ENCODE peak calls at places on chromosome 22, in seven cellular contexts. One of them, this sample, is unnamed.

GRCh38 chr22:26968873-26969272 is 311.5 kb downstream of the MIAT start:
- DNase-seq in NAMALWA: no peak
- DNase-seq in activated CD8-positive, alpha-beta memory T cell treated with anti-CD3 and anti-CD28 coated beads, Interleukin-2, amount 50 U/mL, for 48 hours: no peak
- DNase-seq in body of pancreas: no peak
- DNase-seq in thoracic aorta: no peak
- DNase-seq in mucosa of gallbladder: no peak
- DNase-seq in tibial nerve: no peak
- DNase-seq in this sample: no peak

GRCh38 chr22:19691721-19692341 is 22.5 kb upstream of the SEPTIN5 start:
- DNase-seq in NAMALWA: no peak
- DNase-seq in activated CD8-positive, alpha-beta memory T cell treated with anti-CD3 and anti-CD28 coated beads, Interleukin-2, amount 50 U/mL, for 48 hours: no peak
- DNase-seq in body of pancreas: no peak
- DNase-seq in thoracic aorta: no peak
- DNase-seq in mucosa of gallbladder: no peak
- DNase-seq in tibial nerve: no peak
- DNase-seq in this sample: no peak

GRCh38 chr22:37932821-37933578 is 20.4 kb downstream of the C22orf23 start:
- DNase-seq in NAMALWA: no peak
- DNase-seq in activated CD8-positive, alpha-beta memory T cell treated with anti-CD3 and anti-CD28 coated beads, Interleukin-2, amount 50 U/mL, for 48 hours: no peak
- DNase-seq in body of pancreas: peak; percentile 33
- DNase-seq in thoracic aorta: no peak
- DNase-seq in mucosa of gallbladder: no peak
- DNase-seq in tibial nerve: no peak
- DNase-seq in this sample: no peak

GRCh38 chr22:26885441-26886261 is 228.3 kb downstream of the MIAT start:
- DNase-seq in NAMALWA: no peak
- DNase-seq in activated CD8-positive, alpha-beta memory T cell treated with anti-CD3 and anti-CD28 coated beads, Interleukin-2, amount 50 U/mL, for 48 hours: no peak
- DNase-seq in body of pancreas: no peak
- DNase-seq in thoracic aorta: no peak
- DNase-seq in mucosa of gallbladder: no peak
- DNase-seq in tibial nerve: no peak
- DNase-seq in this sample: no peak

GRCh38 chr22:44096736-44097135 is 72.6 kb downstream of the PARVB start:
- DNase-seq in NAMALWA: no peak
- DNase-seq in activated CD8-positive, alpha-beta memory T cell treated with anti-CD3 and anti-CD28 coated beads, Interleukin-2, amount 50 U/mL, for 48 hours: no peak
- DNase-seq in body of pancreas: no peak
- DNase-seq in thoracic aorta: no peak
- DNase-seq in mucosa of gallbladder: no peak
- DNase-seq in tibial nerve: no peak
- DNase-seq in this sample: no peak

GRCh38 chr22:45242778-45243191 is 2.1 kb upstream of the KIAA0930 start:
- DNase-seq in NAMALWA: no peak
- DNase-seq in activated CD8-positive, alpha-beta memory T cell treated with anti-CD3 and anti-CD28 coated beads, Interleukin-2, amount 50 U/mL, for 48 hours: no peak
- DNase-seq in body of pancreas: peak; percentile 72
- DNase-seq in thoracic aorta: no peak
- DNase-seq in mucosa of gallbladder: peak; percentile 90
- DNase-seq in tibial nerve: no peak
- DNase-seq in this sample: peak; percentile 53

GRCh38 chr22:48351376-48352085 is 1476.1 kb downstream of the BRD1 start:
- DNase-seq in NAMALWA: no peak
- DNase-seq in activated CD8-positive, alpha-beta memory T cell treated with anti-CD3 and anti-CD28 coated beads, Interleukin-2, amount 50 U/mL, for 48 hours: no peak
- DNase-seq in body of pancreas: no peak
- DNase-seq in thoracic aorta: no peak
- DNase-seq in mucosa of gallbladder: no peak
- DNase-seq in tibial nerve: no peak
- DNase-seq in this sample: no peak

GRCh38 chr22:43992331-43992821 is 31.7 kb upstream of the PARVB start:
- DNase-seq in NAMALWA: no peak
- DNase-seq in activated CD8-positive, alpha-beta memory T cell treated with anti-CD3 and anti-CD28 coated beads, Interleukin-2, amount 50 U/mL, for 48 hours: no peak
- DNase-seq in body of pancreas: no peak
- DNase-seq in thoracic aorta: no peak
- DNase-seq in mucosa of gallbladder: no peak
- DNase-seq in tibial nerve: no peak
- DNase-seq in this sample: no peak

GRCh38 chr22:29877620-29878019 is 5.4 kb upstream of the MTMR3 start:
- DNase-seq in NAMALWA: no peak
- DNase-seq in activated CD8-positive, alpha-beta memory T cell treated with anti-CD3 and anti-CD28 coated beads, Interleukin-2, amount 50 U/mL, for 48 hours: no peak
- DNase-seq in body of pancreas: no peak
- DNase-seq in thoracic aorta: no peak
- DNase-seq in mucosa of gallbladder: no peak
- DNase-seq in tibial nerve: no peak
- DNase-seq in this sample: peak; percentile 25

GRCh38 chr22:28892175-28892731 is 8.9 kb downstream of the ZNRF3 start:
- DNase-seq in NAMALWA: no peak
- DNase-seq in activated CD8-positive, alpha-beta memory T cell treated with anti-CD3 and anti-CD28 coated beads, Interleukin-2, amount 50 U/mL, for 48 hours: no peak
- DNase-seq in body of pancreas: no peak
- DNase-seq in thoracic aorta: no peak
- DNase-seq in mucosa of gallbladder: no peak
- DNase-seq in tibial nerve: no peak
- DNase-seq in this sample: peak; percentile 38

GRCh38 chr22:38327805-38328204 is 10.6 kb upstream of the CSNK1E start:
- DNase-seq in NAMALWA: no peak
- DNase-seq in activated CD8-positive, alpha-beta memory T cell treated with anti-CD3 and anti-CD28 coated beads, Interleukin-2, amount 50 U/mL, for 48 hours: no peak
- DNase-seq in body of pancreas: no peak
- DNase-seq in thoracic aorta: no peak
- DNase-seq in mucosa of gallbladder: no peak
- DNase-seq in tibial nerve: no peak
- DNase-seq in this sample: peak; percentile 31

GRCh38 chr22:24128631-24129601 is 52.4 kb upstream of the SUSD2 start:
- DNase-seq in NAMALWA: no peak
- DNase-seq in activated CD8-positive, alpha-beta memory T cell treated with anti-CD3 and anti-CD28 coated beads, Interleukin-2, amount 50 U/mL, for 48 hours: no peak
- DNase-seq in body of pancreas: no peak
- DNase-seq in thoracic aorta: no peak
- DNase-seq in mucosa of gallbladder: no peak
- DNase-seq in tibial nerve: no peak
- DNase-seq in this sample: no peak

GRCh38 chr22:21000215-21000986 is 1.5 kb downstream of the THAP7 start:
- DNase-seq in NAMALWA: no peak
- DNase-seq in activated CD8-positive, alpha-beta memory T cell treated with anti-CD3 and anti-CD28 coated beads, Interleukin-2, amount 50 U/mL, for 48 hours: peak; percentile 61
- DNase-seq in body of pancreas: no peak
- DNase-seq in thoracic aorta: no peak
- DNase-seq in mucosa of gallbladder: no peak
- DNase-seq in tibial nerve: no peak
- DNase-seq in this sample: no peak

GRCh38 chr22:41240377-41241132 is at the start of gene CHADL:
- DNase-seq in NAMALWA: no peak
- DNase-seq in activated CD8-positive, alpha-beta memory T cell treated with anti-CD3 and anti-CD28 coated beads, Interleukin-2, amount 50 U/mL, for 48 hours: no peak
- DNase-seq in body of pancreas: no peak
- DNase-seq in thoracic aorta: no peak
- DNase-seq in mucosa of gallbladder: no peak
- DNase-seq in tibial nerve: peak; percentile 37
- DNase-seq in this sample: no peak

GRCh38 chr22:47053865-47054185 is 291.4 kb downstream of the TBC1D22A start:
- DNase-seq in NAMALWA: no peak
- DNase-seq in activated CD8-positive, alpha-beta memory T cell treated with anti-CD3 and anti-CD28 coated beads, Interleukin-2, amount 50 U/mL, for 48 hours: no peak
- DNase-seq in body of pancreas: no peak
- DNase-seq in thoracic aorta: no peak
- DNase-seq in mucosa of gallbladder: no peak
- DNase-seq in tibial nerve: no peak
- DNase-seq in this sample: peak; percentile 34

GRCh38 chr22:30086496-30086895 is 6.2 kb downstream of the HORMAD2 start:
- DNase-seq in NAMALWA: no peak
- DNase-seq in activated CD8-positive, alpha-beta memory T cell treated with anti-CD3 and anti-CD28 coated beads, Interleukin-2, amount 50 U/mL, for 48 hours: no peak
- DNase-seq in body of pancreas: no peak
- DNase-seq in thoracic aorta: no peak
- DNase-seq in mucosa of gallbladder: no peak
- DNase-seq in tibial nerve: no peak
- DNase-seq in this sample: no peak

GRCh38 chr22:24894998-24895397 is 51.5 kb downstream of the LHFPL7 start:
- DNase-seq in NAMALWA: no peak
- DNase-seq in activated CD8-positive, alpha-beta memory T cell treated with anti-CD3 and anti-CD28 coated beads, Interleukin-2, amount 50 U/mL, for 48 hours: no peak
- DNase-seq in body of pancreas: peak; percentile 79
- DNase-seq in thoracic aorta: peak; percentile 39
- DNase-seq in mucosa of gallbladder: peak; percentile 87
- DNase-seq in tibial nerve: peak; percentile 60
- DNase-seq in this sample: peak; percentile 32

GRCh38 chr22:30245985-30246901 is at the start of gene LIF:
- DNase-seq in NAMALWA: no peak
- DNase-seq in activated CD8-positive, alpha-beta memory T cell treated with anti-CD3 and anti-CD28 coated beads, Interleukin-2, amount 50 U/mL, for 48 hours: peak; percentile 82
- DNase-seq in body of pancreas: no peak
- DNase-seq in thoracic aorta: no peak
- DNase-seq in mucosa of gallbladder: no peak
- DNase-seq in tibial nerve: no peak
- DNase-seq in this sample: no peak